ENCODE peak calls at places on chromosomes 1 and 21, in nine cellular contexts. B is cardiac muscle cell, M is GM12878, W is mammary epithelial cell, L is ascending aorta, F is pancreas, A is heart left ventricle, C is endothelial cell of umbilical vein, I is bronchial epithelial cell. K is an unnamed sample. For H3K36me3, the result is how much of the 10 kb centered on the place peaks cover.

GRCh38 chr1:36771678-36772284 is 262.5 kb downstream of the GRIK3 start:
- DNase-seq in M (no peak), B (no peak), A (no peak), C (no peak), L (no peak), W (no peak), F (no peak), I (no peak), K (no peak)

GRCh38 chr1:78649628-78650027 is at the start of gene IFI44:
- DNase-seq in A (peak), I (peak), C (peak), B (peak), F (peak), M (peak), L (peak), W (peak), K (peak)

GRCh38 chr1:27166351-27166802 is 11.5 kb upstream of the SLC9A1 start:
- DNase-seq in L (no peak), B (no peak), F (no peak), M (no peak), A (no peak), W (peak), I (peak), C (no peak), K (no peak)

GRCh38 chr1:228555074-228555989 is 68.2 kb downstream of the RNF187 start:
- DNase-seq in C (no peak), B (peak), F (peak), A (no peak), I (no peak), M (no peak), W (no peak), L (peak), K (no peak)

GRCh38 chr1:48996311-48996710 is 219.6 kb upstream of the BEND5 start:
- DNase-seq in C (no peak), M (no peak), L (no peak), B (no peak), I (no peak), W (no peak), A (no peak), F (no peak), K (no peak)

GRCh38 chr1:53588053-53588779 is 129.0 kb downstream of the DMRTB1 start:
- DNase-seq in I (no peak), F (no peak), C (no peak), M (no peak), A (no peak), B (no peak), W (no peak), L (no peak), K (no peak)

GRCh38 chr1:12409676-12410075 is 179.8 kb downstream of the VPS13D start:
- DNase-seq in F (no peak), B (peak), A (no peak), L (no peak), I (no peak), M (no peak), C (no peak), W (no peak), K (no peak)

GRCh38 chr21:34221331-34222030 is 142.3 kb upstream of the KCNE2 start:
- DNase-seq in F (no peak), I (no peak), A (no peak), B (no peak), C (no peak), W (no peak), M (no peak), L (no peak), K (no peak)

GRCh38 chr1:31910933-31911332 is 27.2 kb downstream of the PTP4A2 start:
- DNase-seq in B (no peak), I (peak), C (no peak), L (no peak), A (no peak), F (no peak), M (peak), W (no peak), K (no peak)

GRCh38 chr1:189185077-189185476 is 1292.6 kb downstream of the BRINP3 start:
- DNase-seq in F (no peak), B (no peak), M (no peak), W (no peak), A (no peak), L (no peak), I (no peak), C (no peak), K (no peak)

GRCh38 chr1:233503351-233503950 is 110.5 kb upstream of the KCNK1 start:
- DNase-seq in L (no peak), A (no peak), B (no peak), M (no peak), F (no peak), I (no peak), C (no peak), W (no peak), K (no peak)

GRCh38 chr1:167447521-167448136 is 70.7 kb downstream of the CD247 start:
- DNase-seq in F (no peak), I (peak), C (no peak), A (no peak), W (peak), L (peak), B (no peak), M (no peak), K (no peak)

GRCh38 chr21:44350773-44351481 is 2.5 kb upstream of the TRPM2 start:
- DNase-seq in C (no peak), W (no peak), A (no peak), B (no peak), L (no peak), I (no peak), M (no peak), F (no peak), K (no peak)

GRCh38 chr21:30101967-30102366 is 64.6 kb downstream of the CLDN17 start:
- DNase-seq in B (no peak), L (no peak), F (no peak), A (no peak), M (no peak), W (no peak), I (no peak), C (no peak), K (no peak)

GRCh38 chr1:201999625-202000238 is 10.7 kb upstream of the ELF3 start:
- DNase-seq in A (no peak), L (no peak), B (peak), I (peak), W (peak), M (no peak), C (peak), F (no peak), K (no peak)
- H3K4me3 ChIP-seq in A (no peak), L (no peak), B (no peak), I (no peak), W (no peak), M (no peak), C (no peak), F (no peak), K (no peak)

GRCh38 chr21:31505975-31506374 is 153.5 kb upstream of the SOD1 start:
- DNase-seq in C (no peak), I (no peak), F (no peak), L (no peak), W (no peak), A (no peak), B (no peak), M (no peak), K (no peak)

GRCh38 chr21:31503939-31504338 is 155.6 kb upstream of the SOD1 start:
- DNase-seq in L (no peak), W (peak), A (no peak), I (peak), C (no peak), M (no peak), F (no peak), B (no peak), K (no peak)

GRCh38 chr21:31514598-31514997 is 144.9 kb upstream of the SOD1 start:
- DNase-seq in F (no peak), B (peak), C (no peak), W (peak), L (no peak), A (no peak), I (no peak), M (no peak), K (no peak)

GRCh38 chr21:31511258-31511657 is 148.2 kb upstream of the SOD1 start:
- DNase-seq in A (no peak), M (no peak), W (no peak), F (no peak), L (no peak), I (no peak), B (no peak), C (no peak), K (no peak)

DNA sequence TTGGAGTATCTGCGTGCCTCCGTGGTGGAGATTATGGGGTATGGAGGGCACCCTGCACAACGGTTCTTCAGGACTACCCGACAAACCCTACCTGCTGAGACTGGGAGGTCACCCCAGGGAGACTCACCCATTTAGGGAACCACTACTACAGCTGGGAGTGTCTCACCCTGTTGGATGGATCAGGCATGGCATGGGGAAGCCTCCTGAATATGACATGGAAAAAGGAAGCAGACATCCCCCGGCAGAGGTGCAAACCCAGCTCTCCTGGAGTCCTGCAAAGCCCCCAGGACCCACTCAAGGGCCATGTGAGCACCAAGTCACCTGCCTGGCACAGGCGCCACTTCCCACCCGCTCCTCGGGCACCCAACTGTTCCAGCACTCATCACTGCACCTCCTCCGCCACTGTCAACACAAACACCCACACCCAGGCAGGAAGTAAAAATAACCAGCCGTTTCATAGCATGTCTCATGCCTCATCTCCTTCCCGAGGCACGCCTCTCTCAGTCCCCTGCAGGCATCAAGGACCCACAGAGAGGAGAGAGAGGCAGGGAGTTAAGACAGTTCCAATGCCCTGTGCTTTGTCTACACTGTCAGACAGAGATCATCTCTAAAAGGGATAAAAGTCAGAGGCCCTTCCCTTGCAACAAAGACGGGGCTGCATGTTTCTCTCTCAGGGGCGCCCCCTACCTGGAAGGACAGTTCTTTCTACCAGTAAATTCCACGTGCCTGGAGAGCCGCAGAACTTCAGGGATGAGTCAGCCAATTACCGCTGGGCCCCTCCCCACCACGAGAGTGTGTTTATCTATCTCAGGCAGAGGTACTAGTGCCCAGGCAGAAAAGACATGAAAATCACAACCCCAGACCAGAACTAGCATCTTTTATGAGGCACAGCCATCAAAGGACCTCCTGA is 150.1 kb upstream of the SOD1 start:
- DNase-seq in I (peak), W (peak), F (no peak), C (no peak), L (no peak), A (no peak), M (peak), B (peak), K (no peak)
- TF ChIP-seq CTCF in I (peak), W (no peak), F (no peak), C (no peak), L (no peak), A (no peak), M (peak), B (peak), K (peak)

DNA sequence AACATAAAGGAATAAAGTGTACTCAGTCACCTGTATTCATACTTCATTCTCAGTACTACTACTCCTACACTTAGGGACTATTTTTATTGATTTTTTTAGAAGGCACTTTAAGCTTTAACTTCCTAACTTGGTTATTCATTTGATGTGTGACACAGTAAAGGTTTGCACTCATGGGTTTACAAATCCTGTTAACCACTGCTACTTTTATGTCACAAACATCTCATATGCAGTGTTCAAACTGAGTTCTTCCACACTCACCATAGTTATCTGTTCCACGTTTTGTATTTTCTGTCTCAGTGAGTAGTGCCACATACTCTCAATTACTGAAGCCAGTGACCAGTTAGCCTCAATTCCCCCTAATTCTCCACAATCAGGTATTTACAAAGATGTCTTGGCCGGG is 33.2 kb downstream of the RCOR3 start:
- DNase-seq in L (no peak), A (no peak), B (no peak), C (no peak), F (no peak), I (no peak), M (no peak), W (no peak), K (no peak)
- H3K36me3 ChIP-seq in L (half or more), A (half or more), B (half or more), C (under half), F (under half), I (under half), M (under half), W (half or more), K (under half)

DNA sequence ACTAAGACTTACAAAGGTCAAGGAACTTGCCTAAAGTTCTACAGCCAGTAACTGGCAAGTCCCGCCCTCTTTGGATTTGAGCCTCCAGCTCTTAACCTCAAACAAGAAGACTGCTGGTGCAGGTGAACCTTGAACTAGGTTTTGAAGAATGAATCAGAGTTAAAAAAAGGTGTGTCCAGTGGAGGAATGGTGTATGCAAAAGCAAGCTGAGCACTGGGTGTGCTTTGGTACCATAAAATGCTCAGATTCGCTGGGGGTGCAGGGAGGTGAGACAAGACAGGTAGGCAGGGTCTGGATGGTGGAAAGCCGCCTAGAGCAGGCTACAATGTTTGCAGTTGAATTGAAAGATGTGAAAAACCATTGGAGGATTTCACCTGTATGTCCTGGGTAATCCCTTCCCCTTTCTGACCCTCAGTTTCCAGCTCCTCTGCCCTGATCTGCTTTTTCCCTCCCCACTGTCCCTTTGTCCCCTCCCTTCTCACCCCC is 39.8 kb downstream of the FOXD2 start:
- DNase-seq in A (no peak), L (peak), B (no peak), M (no peak), W (no peak), I (peak), C (no peak), F (no peak), K (no peak)
- H3K4me3 ChIP-seq in A (no peak), L (no peak), B (no peak), M (no peak), W (no peak), I (no peak), C (no peak), F (no peak), K (no peak)

GRCh38 chr21:37337831-37338230 is 28.7 kb upstream of the DYRK1A start:
- DNase-seq in A (no peak), F (no peak), I (no peak), M (no peak), L (no peak), W (no peak), B (no peak), C (no peak), K (no peak)
- TF ChIP-seq CTCF in A (no peak), F (no peak), I (no peak), M (no peak), L (no peak), W (no peak), B (no peak), C (no peak), K (no peak)

DNA sequence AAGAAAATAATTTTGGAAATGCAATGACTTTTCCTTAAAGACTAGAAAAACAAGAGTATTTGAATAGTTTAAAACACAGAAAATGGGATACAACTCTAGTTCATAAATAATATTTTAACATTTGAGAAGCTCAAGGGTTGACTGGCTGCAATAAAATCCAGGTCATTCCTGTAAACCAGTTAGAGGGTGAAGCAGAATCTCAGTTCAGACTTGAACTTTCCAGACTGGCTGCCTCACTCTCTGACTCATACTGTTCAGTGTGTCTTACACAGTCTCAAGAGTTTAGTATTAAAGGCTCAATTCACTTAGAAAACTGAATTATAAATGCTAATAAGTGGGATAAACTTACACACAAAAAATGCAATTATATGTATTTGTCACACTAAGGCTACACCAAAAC is 89.9 kb downstream of the RAVER2 start:
- DNase-seq in A (no peak), L (no peak), F (no peak), M (no peak), C (no peak), W (peak), I (peak), B (peak), K (peak)
- H3K36me3 ChIP-seq in A (half or more), L (half or more), F (under half), M (under half), C (under half), W (under half), I (under half), B (under half), K (under half)

DNA sequence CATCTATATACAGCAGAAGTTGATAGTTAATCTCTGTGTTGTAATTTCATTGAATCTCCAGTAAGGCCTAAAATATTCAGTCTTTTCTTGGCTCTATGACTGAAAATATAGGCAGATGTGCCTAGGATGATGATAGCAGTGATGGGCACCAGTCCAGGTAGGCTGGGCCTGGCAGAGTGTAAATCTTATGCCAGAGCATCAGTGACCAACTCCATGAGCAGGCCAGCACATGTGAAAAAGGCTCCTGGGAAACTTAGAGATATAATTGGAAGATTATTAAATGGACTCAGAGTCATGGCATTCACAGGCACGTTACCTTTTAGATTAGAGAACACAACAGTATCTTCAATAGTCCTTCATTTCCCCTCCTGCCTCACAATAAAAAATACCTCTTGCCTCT is 20.7 kb upstream of the CYYR1 start:
- DNase-seq in B (no peak), I (peak), W (peak), F (no peak), A (no peak), C (no peak), M (no peak), L (no peak), K (no peak)
- H3K4me3 ChIP-seq in B (no peak), I (no peak), W (no peak), F (no peak), A (no peak), C (no peak), M (no peak), L (no peak), K (no peak)

K was measured in kidney epithelial cell.